ENCODE peak calls at places on chromosomes 7 and 10, in nine cellular contexts. E, T, K, W, A, L, P, M and O are unnamed samples. For H3K4me1, the result is how much of the 10 kb centered on the place peaks cover.

GRCh38 chr7:87029078-87029477 is 30.4 kb downstream of the ELAPOR2 start:
- DNase-seq in K (no peak), L (no peak), W (no peak), M (no peak), A (no peak), T (no peak), P (no peak), E (no peak), O (no peak)

GRCh38 chr7:140229591-140230516 is 53.1 kb upstream of the KDM7A start:
- DNase-seq in M (no peak), W (peak), P (peak), L (no peak), T (peak), A (no peak), K (no peak), E (no peak), O (no peak)

GRCh38 chr10:128026620-128027281 is 99.5 kb downstream of the MKI67 start:
- DNase-seq in L (no peak), W (no peak), T (no peak), K (no peak), A (no peak), M (no peak), E (no peak), P (peak), O (no peak)

GRCh38 chr7:106792233-106792926 is 72.7 kb upstream of the PIK3CG start:
- DNase-seq in L (no peak), T (no peak), M (no peak), E (no peak), A (no peak), P (no peak), W (no peak), K (no peak), O (no peak)

GRCh38 chr10:19592276-19592675 is 224.0 kb upstream of the PLXDC2 start:
- DNase-seq in M (no peak), L (peak), P (no peak), W (no peak), T (no peak), A (no peak), K (peak), E (no peak), O (peak)

GRCh38 chr7:108178393-108178792 is 48.2 kb upstream of the LAMB4 start:
- DNase-seq in T (no peak), M (no peak), P (no peak), K (no peak), L (no peak), E (no peak), A (no peak), W (no peak), O (no peak)

GRCh38 chr7:142881586-142882337 is 3.8 kb downstream of the TRPV6 start:
- DNase-seq in M (no peak), A (no peak), L (no peak), K (no peak), E (no peak), W (no peak), P (no peak), T (no peak), O (no peak)

GRCh38 chr10:71696635-71697326 is 22.8 kb downstream of the C10orf105 start:
- DNase-seq in L (peak), K (peak), W (peak), A (peak), E (peak), T (peak), P (peak), M (no peak), O (peak)

GRCh38 chr10:62333988-62334682 is 40.0 kb upstream of the ZNF365 start:
- DNase-seq in W (no peak), P (no peak), L (no peak), T (no peak), K (no peak), M (no peak), E (no peak), A (no peak), O (no peak)

GRCh38 chr10:21681156-21681555 is 147.1 kb downstream of the MLLT10 start:
- DNase-seq in T (no peak), W (no peak), E (no peak), A (no peak), K (no peak), P (no peak), L (no peak), M (no peak), O (no peak)

GRCh38 chr10:114634607-114634974 is 23.5 kb downstream of the ABLIM1 start:
- DNase-seq in K (peak), E (peak), W (no peak), T (no peak), L (peak), M (peak), A (no peak), P (no peak), O (peak)

GRCh38 chr7:1668932-1669485 is 1.1 kb upstream of the ELFN1 start:
- DNase-seq in M (no peak), L (no peak), E (peak), K (peak), W (peak), A (no peak), T (peak), P (no peak), O (peak)

GRCh38 chr10:117439243-117439912 is 64.1 kb upstream of the PDZD8 start:
- DNase-seq in W (no peak), M (no peak), E (no peak), P (no peak), A (no peak), L (peak), T (no peak), K (peak), O (peak)

GRCh38 chr10:121185816-121186215 is 334.7 kb downstream of the WDR11 start:
- DNase-seq in M (no peak), P (no peak), T (no peak), K (no peak), W (no peak), L (no peak), E (no peak), A (no peak), O (no peak)

GRCh38 chr10:105769248-105770184 is 1128.4 kb downstream of the SORCS3 start:
- DNase-seq in A (no peak), L (peak), W (no peak), E (no peak), M (no peak), T (no peak), P (no peak), K (no peak), O (peak)

GRCh38 chr7:30180718-30181117 is 45.9 kb downstream of the MTURN start:
- DNase-seq in P (no peak), E (no peak), W (no peak), K (no peak), T (no peak), A (no peak), M (no peak), L (no peak), O (no peak)

GRCh38 chr10:22427890-22428571 is 82.7 kb downstream of the SPAG6 start:
- DNase-seq in M (peak), L (peak), A (no peak), K (peak), P (no peak), E (peak), W (no peak), T (no peak), O (peak)

GRCh38 chr7:1966631-1967200 is 266.0 kb downstream of the MAD1L1 start:
- DNase-seq in M (no peak), L (no peak), K (no peak), P (no peak), W (no peak), A (no peak), E (no peak), T (no peak), O (no peak)

GRCh38 chr7:5477723-5478531 is 54.3 kb upstream of the TNRC18 start:
- DNase-seq in A (no peak), L (no peak), W (peak), M (no peak), P (no peak), E (peak), T (peak), K (peak), O (peak)

GRCh38 chr10:208616-209015 is 73.4 kb downstream of the ZMYND11 start:
- DNase-seq in P (no peak), L (no peak), M (no peak), K (no peak), E (no peak), W (no peak), T (no peak), A (no peak), O (no peak)

GRCh38 chr10:123862421-123863188 is 29.0 kb downstream of the CPXM2 start:
- DNase-seq in E (no peak), P (no peak), M (no peak), T (no peak), A (no peak), L (no peak), W (no peak), K (peak), O (no peak)

GRCh38 chr10:59336632-59337031 is 25.7 kb downstream of the FAM13C start:
- DNase-seq in L (no peak), P (no peak), K (peak), A (no peak), M (no peak), T (no peak), W (no peak), E (no peak), O (no peak)

GRCh38 chr10:8054498-8055407 is at the start of gene GATA3:
- DNase-seq in A (no peak), P (no peak), E (peak), M (no peak), T (peak), K (peak), W (peak), L (peak), O (peak)

GRCh38 chr10:65518379-65518778 is 1407.5 kb upstream of the LRRTM3 start:
- DNase-seq in M (peak), P (no peak), E (no peak), A (no peak), W (no peak), T (no peak), K (no peak), L (peak), O (no peak)

GRCh38 chr7:45978010-45978681 is 57.1 kb upstream of the IGFBP3 start:
- DNase-seq in E (no peak), P (peak), W (peak), K (peak), T (peak), A (no peak), L (peak), M (peak), O (peak)

GRCh38 chr10:2928219-2928840 is 139.0 kb upstream of the PFKP start:
- DNase-seq in K (peak), P (peak), M (peak), T (peak), W (peak), E (peak), A (peak), L (peak), O (peak)

GRCh38 chr10:35685402-35685801 is 43.3 kb upstream of the FZD8 start:
- DNase-seq in M (no peak), L (peak), T (no peak), A (no peak), P (no peak), K (no peak), E (no peak), W (no peak), O (peak)

GRCh38 chr7:72042855-72043254 is 369.3 kb downstream of the CALN1 start:
- DNase-seq in E (no peak), W (no peak), P (no peak), L (no peak), A (no peak), K (no peak), M (no peak), T (no peak), O (no peak)

GRCh38 chr10:37965006-37965405 is 11.4 kb downstream of the ZNF25 start:
- DNase-seq in T (no peak), M (no peak), L (no peak), A (peak), E (no peak), K (no peak), W (no peak), P (no peak), O (no peak)

GRCh38 chr10:71795248-71795647 is 21.9 kb upstream of the VSIR start:
- DNase-seq in W (peak), M (no peak), P (peak), T (peak), A (peak), E (no peak), K (peak), L (peak), O (peak)

GRCh38 chr7:27115161-27116018 is 12.9 kb upstream of the HOXA2 start:
- DNase-seq in L (peak), W (peak), T (peak), M (peak), A (no peak), P (no peak), K (peak), E (no peak), O (peak)

GRCh38 chr10:107631876-107632275 is 467.4 kb upstream of the SORCS1 start:
- DNase-seq in P (no peak), M (no peak), W (peak), L (no peak), A (no peak), K (no peak), E (no peak), T (no peak), O (no peak)

GRCh38 chr10:132181691-132182425 is 4.9 kb upstream of the DPYSL4 start:
- DNase-seq in K (no peak), L (no peak), E (no peak), T (no peak), A (no peak), W (no peak), M (no peak), P (no peak), O (no peak)

GRCh38 chr10:125104559-125104958 is 55.8 kb downstream of the CTBP2 start:
- DNase-seq in L (no peak), A (no peak), P (no peak), W (no peak), E (no peak), T (no peak), M (no peak), K (no peak), O (no peak)
- H3K4me1 ChIP-seq in L (under half), A (under half), P (under half), W (under half), E (under half), T (half or more), M (under half), K (under half), O (under half)

GRCh38 chr10:42934842-42935241 is 142.0 kb upstream of the RET start:
- DNase-seq in E (no peak), K (no peak), M (no peak), W (no peak), A (no peak), L (no peak), P (no peak), T (no peak), O (no peak)

GRCh38 chr10:42934351-42934811 is 142.5 kb upstream of the RET start:
- DNase-seq in T (no peak), K (no peak), M (no peak), L (no peak), E (no peak), W (no peak), P (no peak), A (no peak), O (no peak)

GRCh38 chr10:42932116-42932515 is 144.8 kb upstream of the RET start:
- DNase-seq in M (no peak), L (no peak), E (no peak), W (no peak), T (no peak), K (no peak), A (no peak), P (no peak), O (no peak)

GRCh38 chr10:42933454-42934340 is 143.2 kb upstream of the RET start:
- DNase-seq in M (no peak), W (peak), T (peak), P (no peak), E (peak), A (no peak), K (no peak), L (no peak), O (peak)

DNA sequence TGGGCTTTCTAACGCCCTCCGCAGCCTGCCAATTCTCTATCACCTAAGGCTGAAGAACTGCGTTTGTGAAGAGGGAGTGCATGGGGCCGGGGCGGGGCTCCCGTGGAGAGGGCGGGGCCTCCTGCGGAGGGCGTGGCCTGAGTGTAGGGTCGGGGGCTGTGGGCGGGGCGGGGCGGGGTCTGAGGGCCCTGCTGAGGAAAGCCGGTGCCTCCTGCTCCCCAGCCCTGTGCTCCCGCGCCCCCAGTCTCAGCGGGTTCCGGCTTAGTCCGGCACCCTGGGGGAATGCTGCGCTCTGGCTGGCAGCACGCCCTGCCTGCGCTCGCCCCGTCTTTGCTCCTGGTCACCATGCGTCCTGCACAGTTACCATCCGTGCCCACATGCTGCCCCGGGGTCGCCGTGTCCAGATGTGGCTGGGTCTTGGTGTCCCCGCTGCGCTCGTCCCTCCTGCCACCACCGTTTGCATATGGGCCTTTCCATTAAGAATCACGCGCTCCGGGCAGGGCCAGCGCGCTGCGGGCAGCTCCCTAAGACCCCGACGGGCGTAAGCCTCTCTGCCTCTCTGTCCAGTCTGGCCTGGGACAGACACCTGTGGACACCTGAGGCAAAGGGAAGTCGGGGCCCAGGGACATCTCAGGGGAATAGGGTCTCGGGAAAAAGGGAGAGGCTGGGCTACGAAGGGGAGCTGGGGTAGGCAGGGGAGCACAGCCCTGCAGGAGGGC is 144.0 kb upstream of the RET start:
- DNase-seq in T (peak), K (no peak), L (no peak), W (peak), M (no peak), P (no peak), A (no peak), E (no peak), O (peak)
- TF ChIP-seq EZH2phosphoT487 in T (no peak), K (no peak), L (no peak), W (peak), M (no peak), P (no peak), A (no peak), E (no peak), O (no peak)

DNA sequence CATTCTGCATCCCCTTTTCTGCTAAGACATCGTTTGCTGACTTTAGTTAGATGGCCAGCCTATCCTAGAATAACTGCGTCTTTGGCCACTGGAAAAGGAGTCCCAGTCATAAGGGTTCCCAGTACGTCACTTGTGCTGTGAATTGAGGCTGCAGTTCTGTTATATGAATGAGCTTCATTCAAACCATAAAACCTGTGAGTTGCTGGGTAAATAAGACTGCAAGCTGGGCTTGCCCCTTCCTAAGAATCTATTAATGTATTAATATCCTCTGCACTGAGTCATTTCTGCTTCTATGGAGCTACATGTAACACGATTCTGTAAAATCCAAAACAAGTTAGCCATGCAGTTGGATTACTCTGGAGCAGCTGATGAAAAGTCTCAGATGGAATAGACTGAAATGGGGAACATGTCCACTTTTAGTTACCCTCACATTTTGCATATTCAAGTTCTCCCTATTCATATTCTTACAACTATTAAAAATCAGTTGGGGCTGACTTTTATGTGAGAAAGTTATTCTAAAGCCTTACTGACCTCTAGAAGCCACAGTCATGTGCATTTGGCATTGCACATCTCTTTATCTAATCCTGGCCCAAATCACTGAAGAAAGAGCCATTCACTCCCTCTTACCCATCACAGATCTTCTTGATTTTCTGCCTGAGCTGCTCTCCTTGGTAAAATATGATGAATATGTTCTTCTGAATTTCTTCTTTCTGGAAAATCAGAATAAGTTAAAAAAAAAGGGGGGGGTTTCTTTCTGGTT is 41.8 kb upstream of the TMEM213 start:
- DNase-seq in E (no peak), A (no peak), K (peak), W (no peak), L (peak), T (no peak), M (no peak), P (no peak), O (no peak)
- H3K4me2 ChIP-seq in E (no peak), A (no peak), K (no peak), W (peak), L (peak), T (no peak), M (no peak), P (no peak), O (no peak)

DNA sequence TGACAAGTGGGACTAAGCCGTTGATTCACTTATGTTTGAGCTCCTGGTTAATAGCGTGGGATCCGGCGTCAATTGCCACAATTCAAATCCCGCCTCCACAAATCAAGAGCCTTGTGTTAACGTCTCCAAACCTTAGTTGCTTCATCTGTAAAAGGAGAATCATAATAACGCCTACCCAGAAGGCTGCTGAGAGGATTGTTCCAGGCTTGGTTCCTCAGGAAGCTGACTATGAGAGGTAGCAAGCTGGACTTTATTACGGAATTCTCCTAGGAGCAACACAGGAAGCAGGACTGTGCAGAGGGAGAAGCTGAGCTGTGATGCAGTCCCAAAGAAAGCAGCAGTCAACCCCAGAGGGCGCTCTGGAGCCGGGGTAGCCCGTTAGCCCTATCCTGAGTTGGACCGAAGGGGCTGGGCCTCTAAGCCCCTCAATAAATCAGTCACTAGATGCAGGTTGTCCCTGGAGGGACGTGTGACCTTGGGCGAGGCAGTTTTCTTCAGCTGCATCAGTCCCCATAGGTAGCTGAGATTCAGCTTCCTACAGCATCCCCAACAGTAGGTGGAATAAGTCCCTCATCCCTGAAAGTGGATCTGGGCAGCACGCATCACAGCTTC is 6.9 kb upstream of the BAG3 start:
- DNase-seq in M (no peak), A (no peak), L (no peak), P (no peak), E (no peak), T (peak), W (peak), K (peak), O (peak)
- H3K4me1 ChIP-seq in M (under half), A (under half), L (under half), P (under half), E (under half), T (under half), W (under half), K (under half), O (under half)

DNA sequence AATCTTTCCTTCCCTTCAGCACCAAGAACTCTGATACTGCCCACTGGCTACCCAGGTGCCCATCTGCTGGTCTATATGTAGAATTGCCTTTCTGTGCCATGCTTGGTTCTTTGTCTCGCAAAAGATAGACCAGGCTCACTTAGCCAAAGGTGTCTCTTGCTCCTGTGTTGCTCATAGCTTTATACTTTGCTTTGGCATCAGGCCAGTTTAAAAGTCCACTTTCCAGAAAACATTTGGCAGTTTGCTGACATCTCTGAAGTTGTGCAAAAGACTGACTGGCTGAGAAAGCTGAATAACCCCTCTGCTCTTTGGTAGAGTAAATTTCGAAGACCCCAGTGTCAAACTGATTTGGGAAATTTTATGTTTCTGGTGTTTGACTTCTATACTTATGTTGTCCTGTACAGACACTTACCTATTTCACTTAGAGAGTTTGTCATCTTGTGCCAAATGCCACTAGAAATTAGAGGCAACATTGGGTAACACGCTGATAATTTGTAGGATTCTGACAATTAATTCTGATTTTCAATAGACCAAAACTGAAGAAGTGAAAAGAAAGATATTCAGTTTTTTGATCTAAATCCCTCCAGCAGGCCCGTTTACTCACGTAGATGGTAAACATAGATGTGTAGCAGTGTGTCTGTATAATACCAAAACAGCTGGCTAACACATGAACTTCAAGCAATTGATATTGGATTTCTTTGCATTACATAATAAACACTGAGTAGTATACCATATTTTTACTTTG is 91.1 kb downstream of the CPED1 start:
- DNase-seq in A (no peak), K (peak), E (no peak), T (no peak), P (no peak), M (no peak), L (peak), W (no peak), O (peak)
- TF ChIP-seq EZH2phosphoT487 in A (no peak), K (no peak), E (no peak), T (no peak), P (no peak), M (no peak), L (no peak), W (no peak), O (no peak)